ENCODE peak calls at places on chromosomes 6 and 20, in six cellular contexts. One of them, this sample, is unnamed.

GRCh38 chr20:58833921-58834320 is 16.8 kb downstream of the GNAS-AS1 start:
- DNase-seq in GM12865: no peak
- DNase-seq in CD4-positive, CD25-positive, alpha-beta regulatory T cell: no peak
- DNase-seq in AG09309: no peak
- DNase-seq in A549: no peak
- DNase-seq in H54: no peak
- DNase-seq in this sample: peak

GRCh38 chr6:137000825-137001224 is 43.9 kb downstream of the IL20RA start:
- DNase-seq in GM12865: no peak
- DNase-seq in CD4-positive, CD25-positive, alpha-beta regulatory T cell: no peak
- DNase-seq in AG09309: no peak
- DNase-seq in A549: peak
- DNase-seq in H54: no peak
- DNase-seq in this sample: no peak

GRCh38 chr20:58630063-58630462 is 21.0 kb upstream of the STX16 start:
- DNase-seq in GM12865: no peak
- DNase-seq in CD4-positive, CD25-positive, alpha-beta regulatory T cell: no peak
- DNase-seq in AG09309: no peak
- DNase-seq in A549: peak
- DNase-seq in H54: peak
- DNase-seq in this sample: no peak

GRCh38 chr6:110075406-110075805 is 97.3 kb downstream of the GPR6 start:
- DNase-seq in GM12865: no peak
- DNase-seq in CD4-positive, CD25-positive, alpha-beta regulatory T cell: no peak
- DNase-seq in AG09309: no peak
- DNase-seq in A549: no peak
- DNase-seq in H54: no peak
- DNase-seq in this sample: no peak

GRCh38 chr6:87181903-87182302 is 26.5 kb downstream of the ZNF292 start:
- DNase-seq in GM12865: no peak
- DNase-seq in CD4-positive, CD25-positive, alpha-beta regulatory T cell: no peak
- DNase-seq in AG09309: no peak
- DNase-seq in A549: no peak
- DNase-seq in H54: no peak
- DNase-seq in this sample: no peak

GRCh38 chr6:139181236-139181635 is 46.4 kb downstream of the HECA start:
- DNase-seq in GM12865: no peak
- DNase-seq in CD4-positive, CD25-positive, alpha-beta regulatory T cell: no peak
- DNase-seq in AG09309: no peak
- DNase-seq in A549: no peak
- DNase-seq in H54: no peak
- DNase-seq in this sample: no peak

GRCh38 chr6:24923885-24924401 is 11.8 kb downstream of the RIPOR2 start:
- DNase-seq in GM12865: no peak
- DNase-seq in CD4-positive, CD25-positive, alpha-beta regulatory T cell: no peak
- DNase-seq in AG09309: no peak
- DNase-seq in A549: no peak
- DNase-seq in H54: no peak
- DNase-seq in this sample: no peak

GRCh38 chr6:76840865-76841264 is 622.4 kb downstream of the HTR1B start:
- DNase-seq in GM12865: no peak
- DNase-seq in CD4-positive, CD25-positive, alpha-beta regulatory T cell: no peak
- DNase-seq in AG09309: no peak
- DNase-seq in A549: no peak
- DNase-seq in H54: no peak
- DNase-seq in this sample: no peak

GRCh38 chr6:131950767-131951575 is at the start of gene CCN2:
- DNase-seq in GM12865: no peak
- DNase-seq in CD4-positive, CD25-positive, alpha-beta regulatory T cell: no peak
- DNase-seq in AG09309: peak
- DNase-seq in A549: peak
- DNase-seq in H54: peak
- DNase-seq in this sample: peak

GRCh38 chr20:41003143-41003932 is 25.3 kb upstream of the TOP1 start:
- DNase-seq in GM12865: no peak
- DNase-seq in CD4-positive, CD25-positive, alpha-beta regulatory T cell: peak
- DNase-seq in AG09309: peak
- DNase-seq in A549: peak
- DNase-seq in H54: peak
- DNase-seq in this sample: peak